ENCODE peak calls at places on chromosomes 7 and 10, in four cellular contexts. T, F, W and B are unnamed samples.

GRCh38 chr10:118595598-118596425 is at the start of gene PRLHR:
- DNase-seq in T (peak; percentile 22), F (no peak), W (no peak), B (peak; percentile 10)

GRCh38 chr7:92916751-92917369 is 80.5 kb upstream of the CDK6 start:
- DNase-seq in T (peak; percentile 91), F (no peak), W (no peak), B (peak; percentile 89)

GRCh38 chr7:149689591-149689845 is 83.9 kb downstream of the ZNF467 start:
- DNase-seq in T (no peak), F (no peak), W (no peak), B (no peak)

GRCh38 chr7:68689087-68689433 is 909.2 kb upstream of the AUTS2 start:
- DNase-seq in T (peak; percentile 12), F (no peak), W (no peak), B (no peak)

GRCh38 chr10:77386833-77387232 is 250.8 kb downstream of the KCNMA1 start:
- DNase-seq in T (peak; percentile 85), F (peak; percentile 38), W (no peak), B (peak; percentile 80)

GRCh38 chr7:69967699-69968450 is 369.6 kb downstream of the AUTS2 start:
- DNase-seq in T (peak; percentile 8), F (no peak), W (no peak), B (no peak)

GRCh38 chr7:101185258-101185839 is 5.3 kb upstream of the NAT16 start:
- DNase-seq in T (peak; percentile 58), F (no peak), W (no peak), B (peak; percentile 53)

GRCh38 chr7:27940341-27940740 is 200.4 kb downstream of the TAX1BP1 start:
- DNase-seq in T (no peak), F (no peak), W (no peak), B (no peak)

GRCh38 chr7:17446340-17446739 is 147.9 kb downstream of the AHR start:
- DNase-seq in T (no peak), F (no peak), W (no peak), B (no peak)

GRCh38 chr10:119125942-119126341 is 22.0 kb downstream of the DENND10 start:
- DNase-seq in T (no peak), F (no peak), W (no peak), B (no peak)

GRCh38 chr7:155531686-155532085 is 14.7 kb downstream of the CNPY1 start:
- DNase-seq in T (no peak), F (no peak), W (no peak), B (no peak)

GRCh38 chr7:91137969-91138368 is 126.3 kb upstream of the FZD1 start:
- DNase-seq in T (no peak), F (no peak), W (no peak), B (no peak)

GRCh38 chr7:130135208-130136205 is 65.2 kb downstream of the KLHDC10 start:
- DNase-seq in T (peak; percentile 81), F (no peak), W (no peak), B (peak; percentile 65)

GRCh38 chr10:80202934-80203834 is 2.2 kb downstream of the ANXA11 start:
- DNase-seq in T (peak; percentile 93), F (peak; percentile 86), W (peak; percentile 46), B (peak; percentile 89)

GRCh38 chr10:11442001-11442773 is 169.3 kb downstream of the USP6NL start:
- DNase-seq in T (no peak), F (no peak), W (no peak), B (no peak)

GRCh38 chr10:83666762-83667161 is 472.5 kb upstream of the GHITM start:
- DNase-seq in T (peak; percentile 61), F (no peak), W (no peak), B (peak; percentile 58)

GRCh38 chr7:25953859-25954258 is 198.1 kb upstream of the NFE2L3 start:
- DNase-seq in T (no peak), F (no peak), W (no peak), B (no peak)

GRCh38 chr7:21352540-21353387 is 75.1 kb upstream of the SP4 start:
- DNase-seq in T (no peak), F (no peak), W (no peak), B (no peak)

GRCh38 chr7:147400221-147400689 is 1190.3 kb upstream of the C7orf33 start:
- DNase-seq in T (peak; percentile 67), F (peak; percentile 77), W (no peak), B (peak; percentile 54)

GRCh38 chr10:18472977-18473376 is 178.4 kb downstream of the NSUN6 start:
- DNase-seq in T (no peak), F (no peak), W (no peak), B (no peak)

GRCh38 chr7:55043691-55044090 is 24.9 kb downstream of the EGFR start:
- DNase-seq in T (no peak), F (no peak), W (no peak), B (no peak)

GRCh38 chr7:93894966-93895650 is 4.6 kb upstream of the TFPI2 start:
- DNase-seq in T (peak; percentile 56), F (no peak), W (no peak), B (peak; percentile 48)

GRCh38 chr7:32045228-32045627 is 25.0 kb downstream of the PDE1C start:
- DNase-seq in T (no peak), F (no peak), W (no peak), B (no peak)

GRCh38 chr10:73979428-73980407 is 18.2 kb upstream of the VCL start:
- DNase-seq in T (no peak), F (no peak), W (no peak), B (no peak)

GRCh38 chr7:18356195-18356645 is 139.3 kb upstream of the HDAC9 start:
- DNase-seq in T (peak; percentile 39), F (no peak), W (no peak), B (peak; percentile 15)

GRCh38 chr7:151514461-151515396 is 5.0 kb downstream of the RHEB start:
- DNase-seq in T (no peak), F (no peak), W (no peak), B (no peak)

GRCh38 chr10:97124211-97124610 is 61.5 kb downstream of the SLIT1 start:
- DNase-seq in T (no peak), F (no peak), W (no peak), B (no peak)

GRCh38 chr10:43138757-43139241 is 554 bp downstream of the CSGALNACT2 start:
- DNase-seq in T (peak; percentile 44), F (no peak), W (peak; percentile 37), B (peak; percentile 34)

GRCh38 chr7:139775829-139776266 is 1.9 kb downstream of the HIPK2 start:
- DNase-seq in T (peak; percentile 71), F (peak; percentile 61), W (peak; percentile 32), B (peak; percentile 60)

GRCh38 chr7:50792342-50793114 is 9.8 kb upstream of the GRB10 start:
- DNase-seq in T (peak; percentile 72), F (no peak), W (no peak), B (peak; percentile 57)

GRCh38 chr10:122204691-122205489 is 66.2 kb upstream of the BTBD16 start:
- DNase-seq in T (no peak), F (no peak), W (no peak), B (no peak)

GRCh38 chr7:150780249-150780648 is 19.9 kb downstream of the TMEM176B start:
- DNase-seq in T (no peak), F (no peak), W (no peak), B (no peak)

GRCh38 chr7:15602236-15602635 is 40.4 kb upstream of the AGMO start:
- DNase-seq in T (peak; percentile 4), F (no peak), W (no peak), B (no peak)

GRCh38 chr7:117047496-117047895 is 94.2 kb downstream of the ST7 start:
- DNase-seq in T (no peak), F (no peak), W (no peak), B (no peak)

GRCh38 chr7:128108641-128109423 is 77.6 kb upstream of the LRRC4 start:
- DNase-seq in T (no peak), F (no peak), W (no peak), B (no peak)

GRCh38 chr10:29389935-29390334 is 101.1 kb downstream of the LYZL1 start:
- DNase-seq in T (no peak), F (no peak), W (no peak), B (no peak)